ENCODE peak calls at places on chromosomes 6 and 20, in eight cellular contexts. One of them, this sample, is unnamed.

GRCh38 chr20:8305449-8305978 is 173.4 kb downstream of the PLCB1 start:
- DNase-seq in NCI-H748 treated with DMSO at 0.1 percent for 48 hours: peak; percentile 84
- DNase-seq in HTR-8/SVneo: no peak
- DNase-seq in AG09309: no peak
- DNase-seq in MM.1S: peak; percentile 92
- DNase-seq in T-helper 1 cell: peak; percentile 66
- DNase-seq in foreskin fibroblast: no peak
- DNase-seq in HT-29: peak; percentile 90
- DNase-seq in this sample: no peak

GRCh38 chr6:148577687-148578488 is 168.9 kb upstream of the UST start:
- DNase-seq in NCI-H748 treated with DMSO at 0.1 percent for 48 hours: peak; percentile 37
- DNase-seq in HTR-8/SVneo: peak; percentile 61
- DNase-seq in AG09309: peak; percentile 52
- DNase-seq in MM.1S: peak; percentile 9
- DNase-seq in T-helper 1 cell: peak; percentile 20
- DNase-seq in foreskin fibroblast: peak; percentile 84
- DNase-seq in HT-29: peak; percentile 73
- DNase-seq in this sample: peak; percentile 47

GRCh38 chr20:48286571-48287551 is 501.6 kb upstream of the SULF2 start:
- DNase-seq in NCI-H748 treated with DMSO at 0.1 percent for 48 hours: no peak
- DNase-seq in HTR-8/SVneo: no peak
- DNase-seq in AG09309: no peak
- DNase-seq in MM.1S: no peak
- DNase-seq in T-helper 1 cell: no peak
- DNase-seq in foreskin fibroblast: peak; percentile 41
- DNase-seq in HT-29: peak; percentile 49
- DNase-seq in this sample: no peak

GRCh38 chr6:49551126-49551865 is 828 bp downstream of the C6orf141 start:
- DNase-seq in NCI-H748 treated with DMSO at 0.1 percent for 48 hours: peak; percentile 50
- DNase-seq in HTR-8/SVneo: no peak
- DNase-seq in AG09309: no peak
- DNase-seq in MM.1S: no peak
- DNase-seq in T-helper 1 cell: no peak
- DNase-seq in foreskin fibroblast: no peak
- DNase-seq in HT-29: peak; percentile 67
- DNase-seq in this sample: peak; percentile 23

GRCh38 chr6:117389227-117390057 is 36.3 kb downstream of the ROS1 start:
- DNase-seq in NCI-H748 treated with DMSO at 0.1 percent for 48 hours: no peak
- DNase-seq in HTR-8/SVneo: no peak
- DNase-seq in AG09309: no peak
- DNase-seq in MM.1S: no peak
- DNase-seq in T-helper 1 cell: no peak
- DNase-seq in foreskin fibroblast: peak; percentile 21
- DNase-seq in HT-29: peak; percentile 73
- DNase-seq in this sample: peak; percentile 26

GRCh38 chr20:10137533-10137932 is 81.1 kb upstream of the SNAP25 start:
- DNase-seq in NCI-H748 treated with DMSO at 0.1 percent for 48 hours: no peak
- DNase-seq in HTR-8/SVneo: no peak
- DNase-seq in AG09309: no peak
- DNase-seq in MM.1S: no peak
- DNase-seq in T-helper 1 cell: no peak
- DNase-seq in foreskin fibroblast: peak; percentile 24
- DNase-seq in HT-29: no peak
- DNase-seq in this sample: no peak

GRCh38 chr20:51473771-51474170 is 68.7 kb downstream of the NFATC2 start:
- DNase-seq in NCI-H748 treated with DMSO at 0.1 percent for 48 hours: no peak
- DNase-seq in HTR-8/SVneo: no peak
- DNase-seq in AG09309: no peak
- DNase-seq in MM.1S: no peak
- DNase-seq in T-helper 1 cell: no peak
- DNase-seq in foreskin fibroblast: no peak
- DNase-seq in HT-29: no peak
- DNase-seq in this sample: no peak

GRCh38 chr20:63735859-63736718 is at the start of gene LIME1:
- DNase-seq in NCI-H748 treated with DMSO at 0.1 percent for 48 hours: no peak
- DNase-seq in HTR-8/SVneo: no peak
- DNase-seq in AG09309: no peak
- DNase-seq in MM.1S: peak; percentile 92
- DNase-seq in T-helper 1 cell: peak; percentile 72
- DNase-seq in foreskin fibroblast: no peak
- DNase-seq in HT-29: peak; percentile 91
- DNase-seq in this sample: peak; percentile 84

GRCh38 chr20:3927486-3928291 is 38.5 kb downstream of the PANK2 start:
- DNase-seq in NCI-H748 treated with DMSO at 0.1 percent for 48 hours: peak; percentile 36
- DNase-seq in HTR-8/SVneo: no peak
- DNase-seq in AG09309: no peak
- DNase-seq in MM.1S: no peak
- DNase-seq in T-helper 1 cell: no peak
- DNase-seq in foreskin fibroblast: peak; percentile 61
- DNase-seq in HT-29: no peak
- DNase-seq in this sample: peak; percentile 80

GRCh38 chr6:47308674-47309325 is 905 bp downstream of the TNFRSF21 start:
- DNase-seq in NCI-H748 treated with DMSO at 0.1 percent for 48 hours: peak; percentile 46
- DNase-seq in HTR-8/SVneo: peak; percentile 40
- DNase-seq in AG09309: no peak
- DNase-seq in MM.1S: no peak
- DNase-seq in T-helper 1 cell: no peak
- DNase-seq in foreskin fibroblast: peak; percentile 13
- DNase-seq in HT-29: no peak
- DNase-seq in this sample: peak; percentile 88

This sample was measured in upper lobe of left lung.